ENCODE peak calls at places on chromosome 7, in ten cellular contexts. One of them, this sample, is unnamed. For H3K4me1 and H3K9me3, the result is how much of the 10 kb centered on the place peaks cover.

GRCh38 chr7:2017483-2017891 is 215.3 kb downstream of the MAD1L1 start:
- DNase-seq in esophagus squamous epithelium: no peak
- DNase-seq in vagina: no peak
- DNase-seq in esophagus muscularis mucosa: no peak
- DNase-seq in A673: no peak
- DNase-seq in CD8-positive, alpha-beta memory T cell: no peak
- DNase-seq in mammary epithelial cell: no peak
- DNase-seq in cardiac muscle cell: no peak
- DNase-seq in fibroblast of lung: no peak
- DNase-seq in psoas muscle: peak
- DNase-seq in this sample: peak

GRCh38 chr7:43937444-43937843 is 11.2 kb downstream of the UBE2D4 start:
- DNase-seq in esophagus muscularis mucosa: no peak
- DNase-seq in A673: no peak
- DNase-seq in psoas muscle: no peak
- DNase-seq in cardiac muscle cell: no peak
- DNase-seq in fibroblast of lung: no peak
- DNase-seq in mammary epithelial cell: no peak
- DNase-seq in CD8-positive, alpha-beta memory T cell: no peak
- DNase-seq in vagina: no peak
- DNase-seq in esophagus squamous epithelium: no peak
- DNase-seq in this sample: no peak

GRCh38 chr7:40641717-40642116 is 506.9 kb downstream of the SUGCT start:
- DNase-seq in fibroblast of lung: no peak
- DNase-seq in psoas muscle: no peak
- DNase-seq in vagina: no peak
- DNase-seq in cardiac muscle cell: no peak
- DNase-seq in mammary epithelial cell: no peak
- DNase-seq in CD8-positive, alpha-beta memory T cell: no peak
- DNase-seq in esophagus muscularis mucosa: no peak
- DNase-seq in A673: no peak
- DNase-seq in esophagus squamous epithelium: no peak
- DNase-seq in this sample: no peak

GRCh38 chr7:70148997-70149396 is 550.7 kb downstream of the AUTS2 start:
- DNase-seq in cardiac muscle cell: no peak
- DNase-seq in mammary epithelial cell: no peak
- DNase-seq in psoas muscle: no peak
- DNase-seq in CD8-positive, alpha-beta memory T cell: no peak
- DNase-seq in A673: no peak
- DNase-seq in fibroblast of lung: no peak
- DNase-seq in esophagus squamous epithelium: no peak
- DNase-seq in vagina: no peak
- DNase-seq in esophagus muscularis mucosa: no peak
- DNase-seq in this sample: no peak

GRCh38 chr7:1675036-1675671 is 5.1 kb downstream of the ELFN1 start:
- DNase-seq in psoas muscle: peak
- DNase-seq in A673: no peak
- DNase-seq in CD8-positive, alpha-beta memory T cell: no peak
- DNase-seq in cardiac muscle cell: no peak
- DNase-seq in mammary epithelial cell: no peak
- DNase-seq in esophagus muscularis mucosa: no peak
- DNase-seq in fibroblast of lung: no peak
- DNase-seq in vagina: no peak
- DNase-seq in esophagus squamous epithelium: no peak
- DNase-seq in this sample: no peak

GRCh38 chr7:94183289-94183749 is 179.2 kb upstream of the BET1 start:
- DNase-seq in esophagus squamous epithelium: no peak
- DNase-seq in mammary epithelial cell: peak
- DNase-seq in psoas muscle: peak
- DNase-seq in vagina: no peak
- DNase-seq in cardiac muscle cell: peak
- DNase-seq in A673: peak
- DNase-seq in fibroblast of lung: peak
- DNase-seq in esophagus muscularis mucosa: no peak
- DNase-seq in CD8-positive, alpha-beta memory T cell: no peak
- DNase-seq in this sample: no peak

GRCh38 chr7:3218561-3219225 is 82.4 kb upstream of the SDK1 start:
- DNase-seq in psoas muscle: no peak
- DNase-seq in A673: no peak
- DNase-seq in cardiac muscle cell: no peak
- DNase-seq in esophagus muscularis mucosa: peak
- DNase-seq in mammary epithelial cell: no peak
- DNase-seq in CD8-positive, alpha-beta memory T cell: no peak
- DNase-seq in fibroblast of lung: peak
- DNase-seq in esophagus squamous epithelium: no peak
- DNase-seq in vagina: no peak
- DNase-seq in this sample: no peak

GRCh38 chr7:100221767-100222444 is 2.2 kb downstream of the PVRIG start:
- DNase-seq in esophagus muscularis mucosa: no peak
- DNase-seq in vagina: no peak
- DNase-seq in mammary epithelial cell: no peak
- DNase-seq in esophagus squamous epithelium: no peak
- DNase-seq in psoas muscle: no peak
- DNase-seq in A673: no peak
- DNase-seq in fibroblast of lung: no peak
- DNase-seq in CD8-positive, alpha-beta memory T cell: no peak
- DNase-seq in cardiac muscle cell: no peak
- DNase-seq in this sample: no peak

GRCh38 chr7:132298782-132299181 is 277.5 kb downstream of the PLXNA4 start:
- DNase-seq in esophagus squamous epithelium: no peak
- DNase-seq in cardiac muscle cell: peak
- DNase-seq in A673: no peak
- DNase-seq in esophagus muscularis mucosa: no peak
- DNase-seq in fibroblast of lung: peak
- DNase-seq in CD8-positive, alpha-beta memory T cell: no peak
- DNase-seq in psoas muscle: no peak
- DNase-seq in mammary epithelial cell: peak
- DNase-seq in vagina: no peak
- DNase-seq in this sample: no peak

GRCh38 chr7:102291056-102291915 is 4.6 kb downstream of the SH2B2 start:
- DNase-seq in esophagus muscularis mucosa: no peak
- DNase-seq in A673: no peak
- DNase-seq in psoas muscle: no peak
- DNase-seq in fibroblast of lung: no peak
- DNase-seq in cardiac muscle cell: no peak
- DNase-seq in vagina: no peak
- DNase-seq in esophagus squamous epithelium: no peak
- DNase-seq in mammary epithelial cell: peak
- DNase-seq in CD8-positive, alpha-beta memory T cell: peak
- DNase-seq in this sample: no peak

GRCh38 chr7:129896568-129897382 is 56.0 kb downstream of the UBE2H start:
- DNase-seq in vagina: no peak
- DNase-seq in fibroblast of lung: peak
- DNase-seq in esophagus squamous epithelium: no peak
- DNase-seq in CD8-positive, alpha-beta memory T cell: no peak
- DNase-seq in esophagus muscularis mucosa: no peak
- DNase-seq in psoas muscle: no peak
- DNase-seq in cardiac muscle cell: no peak
- DNase-seq in A673: no peak
- DNase-seq in mammary epithelial cell: peak
- DNase-seq in this sample: no peak

GRCh38 chr7:78970440-78970916 is 483.0 kb downstream of the MAGI2 start:
- DNase-seq in A673: no peak
- DNase-seq in vagina: no peak
- DNase-seq in fibroblast of lung: no peak
- DNase-seq in esophagus muscularis mucosa: no peak
- DNase-seq in CD8-positive, alpha-beta memory T cell: no peak
- DNase-seq in esophagus squamous epithelium: no peak
- DNase-seq in psoas muscle: no peak
- DNase-seq in cardiac muscle cell: no peak
- DNase-seq in mammary epithelial cell: no peak
- DNase-seq in this sample: no peak

GRCh38 chr7:79936281-79936983 is 198.2 kb upstream of the GNAI1 start:
- DNase-seq in esophagus muscularis mucosa: no peak
- DNase-seq in CD8-positive, alpha-beta memory T cell: no peak
- DNase-seq in esophagus squamous epithelium: no peak
- DNase-seq in vagina: no peak
- DNase-seq in mammary epithelial cell: no peak
- DNase-seq in psoas muscle: no peak
- DNase-seq in fibroblast of lung: peak
- DNase-seq in cardiac muscle cell: peak
- DNase-seq in A673: no peak
- DNase-seq in this sample: no peak

GRCh38 chr7:88452648-88453047 is 146.0 kb upstream of the STEAP4 start:
- DNase-seq in esophagus muscularis mucosa: no peak
- DNase-seq in mammary epithelial cell: no peak
- DNase-seq in cardiac muscle cell: no peak
- DNase-seq in CD8-positive, alpha-beta memory T cell: no peak
- DNase-seq in psoas muscle: no peak
- DNase-seq in esophagus squamous epithelium: no peak
- DNase-seq in vagina: no peak
- DNase-seq in fibroblast of lung: no peak
- DNase-seq in A673: no peak
- DNase-seq in this sample: no peak

GRCh38 chr7:65438593-65438992 is 64.9 kb downstream of the ZNF92 start:
- DNase-seq in cardiac muscle cell: peak
- DNase-seq in fibroblast of lung: peak
- DNase-seq in CD8-positive, alpha-beta memory T cell: no peak
- DNase-seq in esophagus squamous epithelium: no peak
- DNase-seq in A673: peak
- DNase-seq in esophagus muscularis mucosa: no peak
- DNase-seq in mammary epithelial cell: peak
- DNase-seq in psoas muscle: no peak
- DNase-seq in vagina: no peak
- DNase-seq in this sample: no peak

DNA sequence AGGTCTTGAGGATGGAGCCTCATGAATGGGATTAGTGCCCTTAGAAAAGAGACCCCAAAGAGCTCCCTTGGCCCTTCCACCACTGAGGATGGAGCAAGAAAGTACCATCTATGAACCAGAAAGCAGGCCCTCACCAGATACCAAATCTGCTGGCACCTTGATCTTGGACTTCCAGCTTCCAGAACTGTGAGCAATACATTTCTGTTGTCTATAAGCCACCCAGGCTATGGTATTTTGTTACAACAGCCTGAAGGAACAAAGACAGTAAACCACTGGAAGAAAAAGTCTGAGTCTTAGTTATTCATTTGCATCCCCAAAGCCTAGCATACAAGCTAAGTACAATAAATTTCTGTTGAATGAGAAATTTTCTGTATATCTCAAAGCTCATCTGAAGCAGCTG is 37.9 kb upstream of the TNS3 start:
- DNase-seq in vagina: no peak
- DNase-seq in cardiac muscle cell: no peak
- DNase-seq in esophagus squamous epithelium: no peak
- DNase-seq in esophagus muscularis mucosa: no peak
- DNase-seq in A673: no peak
- DNase-seq in fibroblast of lung: no peak
- DNase-seq in mammary epithelial cell: no peak
- DNase-seq in CD8-positive, alpha-beta memory T cell: no peak
- DNase-seq in psoas muscle: no peak
- DNase-seq in this sample: no peak
- H3K4me1 ChIP-seq in vagina: under half
- H3K4me1 ChIP-seq in cardiac muscle cell: under half
- H3K4me1 ChIP-seq in esophagus squamous epithelium: under half
- H3K4me1 ChIP-seq in esophagus muscularis mucosa: under half
- H3K4me1 ChIP-seq in A673: under half
- H3K4me1 ChIP-seq in fibroblast of lung: under half
- H3K4me1 ChIP-seq in mammary epithelial cell: under half
- H3K4me1 ChIP-seq in CD8-positive, alpha-beta memory T cell: under half
- H3K4me1 ChIP-seq in psoas muscle: under half
- H3K4me1 ChIP-seq in this sample: under half

DNA sequence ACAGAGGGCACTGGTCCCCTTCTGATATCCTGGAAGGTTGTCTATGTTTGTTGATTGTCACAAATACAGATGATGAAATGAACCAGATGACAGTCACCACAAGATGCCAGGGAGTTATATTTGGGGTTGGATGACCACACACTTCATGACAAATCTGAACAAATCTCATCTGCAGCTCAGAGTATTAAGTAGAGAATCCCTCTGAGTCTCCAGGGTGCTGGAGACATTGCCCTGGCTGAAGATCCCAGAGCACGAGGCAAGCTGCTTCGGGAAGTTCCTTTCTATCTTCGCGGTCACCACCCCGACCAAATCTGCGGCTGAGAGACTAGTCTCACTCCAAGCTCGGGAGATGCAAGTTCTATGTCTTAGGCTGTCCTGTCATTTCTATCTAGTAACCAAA is 9.0 kb downstream of the DENND2A start:
- DNase-seq in esophagus squamous epithelium: no peak
- DNase-seq in fibroblast of lung: no peak
- DNase-seq in esophagus muscularis mucosa: no peak
- DNase-seq in CD8-positive, alpha-beta memory T cell: no peak
- DNase-seq in vagina: no peak
- DNase-seq in mammary epithelial cell: no peak
- DNase-seq in psoas muscle: no peak
- DNase-seq in cardiac muscle cell: no peak
- DNase-seq in A673: no peak
- DNase-seq in this sample: no peak
- H3K27ac ChIP-seq in esophagus squamous epithelium: no peak
- H3K27ac ChIP-seq in fibroblast of lung: no peak
- H3K27ac ChIP-seq in esophagus muscularis mucosa: peak
- H3K27ac ChIP-seq in CD8-positive, alpha-beta memory T cell: no peak
- H3K27ac ChIP-seq in vagina: peak
- H3K27ac ChIP-seq in mammary epithelial cell: no peak
- H3K27ac ChIP-seq in psoas muscle: peak
- H3K27ac ChIP-seq in cardiac muscle cell: no peak
- H3K27ac ChIP-seq in A673: no peak
- H3K27ac ChIP-seq in this sample: peak

DNA sequence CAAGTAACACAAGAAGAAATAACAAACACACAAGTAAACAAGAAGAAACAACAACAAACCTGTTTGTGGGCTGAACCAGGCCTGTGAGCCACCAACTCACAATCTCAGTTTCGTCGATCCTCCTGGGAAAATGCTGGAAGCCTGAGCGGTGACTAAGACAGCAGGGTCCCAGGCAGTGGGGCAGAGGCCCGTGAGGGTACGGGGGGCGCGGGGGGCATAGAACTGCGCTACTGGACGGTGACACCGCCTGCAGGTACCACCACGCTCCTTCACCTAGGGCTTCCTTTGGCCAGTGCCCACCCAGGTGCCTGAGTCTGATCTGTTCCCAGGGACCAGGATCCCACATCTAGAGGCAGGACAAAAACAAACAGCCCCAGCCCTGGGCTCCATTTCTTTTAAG is 3.4 kb upstream of the CALN1 start:
- DNase-seq in vagina: no peak
- DNase-seq in mammary epithelial cell: no peak
- DNase-seq in cardiac muscle cell: no peak
- DNase-seq in psoas muscle: no peak
- DNase-seq in A673: no peak
- DNase-seq in esophagus squamous epithelium: no peak
- DNase-seq in CD8-positive, alpha-beta memory T cell: no peak
- DNase-seq in esophagus muscularis mucosa: no peak
- DNase-seq in fibroblast of lung: no peak
- DNase-seq in this sample: no peak
- H3K9me3 ChIP-seq in vagina: under half
- H3K9me3 ChIP-seq in mammary epithelial cell: under half
- H3K9me3 ChIP-seq in cardiac muscle cell: under half
- H3K9me3 ChIP-seq in psoas muscle: under half
- H3K9me3 ChIP-seq in A673: under half
- H3K9me3 ChIP-seq in esophagus squamous epithelium: under half
- H3K9me3 ChIP-seq in CD8-positive, alpha-beta memory T cell: under half
- H3K9me3 ChIP-seq in esophagus muscularis mucosa: under half
- H3K9me3 ChIP-seq in fibroblast of lung: under half
- H3K9me3 ChIP-seq in this sample: under half

DNA sequence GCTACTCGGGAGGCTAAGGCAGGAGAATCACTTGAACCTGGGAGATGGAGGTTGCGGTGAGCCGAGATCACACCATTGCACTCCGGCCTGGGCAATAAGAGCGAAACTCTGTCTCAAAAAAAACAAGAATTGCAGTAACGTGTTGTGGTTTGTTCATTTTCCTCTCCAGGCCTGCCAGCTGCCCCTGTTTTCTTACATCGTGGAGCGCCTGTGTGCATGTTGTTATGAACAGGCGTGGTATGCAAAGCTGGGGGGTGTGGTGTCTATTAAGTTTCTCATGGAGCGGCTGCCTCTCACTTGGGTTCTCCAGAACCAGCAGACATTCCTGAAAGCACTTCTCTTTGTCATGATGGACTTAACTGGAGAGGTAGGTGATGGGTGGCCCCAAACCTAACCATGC is 52.1 kb downstream of the TRRAP start:
- DNase-seq in esophagus squamous epithelium: no peak
- DNase-seq in vagina: no peak
- DNase-seq in fibroblast of lung: no peak
- DNase-seq in A673: no peak
- DNase-seq in CD8-positive, alpha-beta memory T cell: no peak
- DNase-seq in mammary epithelial cell: no peak
- DNase-seq in cardiac muscle cell: no peak
- DNase-seq in psoas muscle: no peak
- DNase-seq in esophagus muscularis mucosa: no peak
- DNase-seq in this sample: no peak
- H3K4me1 ChIP-seq in esophagus squamous epithelium: under half
- H3K4me1 ChIP-seq in vagina: under half
- H3K4me1 ChIP-seq in fibroblast of lung: under half
- H3K4me1 ChIP-seq in A673: under half
- H3K4me1 ChIP-seq in CD8-positive, alpha-beta memory T cell: under half
- H3K4me1 ChIP-seq in mammary epithelial cell: under half
- H3K4me1 ChIP-seq in cardiac muscle cell: under half
- H3K4me1 ChIP-seq in psoas muscle: under half
- H3K4me1 ChIP-seq in esophagus muscularis mucosa: under half
- H3K4me1 ChIP-seq in this sample: under half